ENCODE peak calls at places on chromosomes 11 and 22, in five cellular contexts. T is foreskin keratinocyte; Z is lower lobe of right lung; S is activated CD8-positive, alpha-beta T cell treated with anti-CD3 and anti-CD28 coated beads, Interleukin-2, amount 10 ng/mL, durations not matched to agents 7 days and 5 days; E is aorta. U is an unnamed sample.

GRCh38 chr11:20360650-20361049 is 2.9 kb upstream of the HTATIP2 start:
- ATAC-seq in S (peak), E (no peak), T (no peak), Z (peak), U (no peak)

GRCh38 chr11:47276923-47277322 is 7.0 kb downstream of the MADD start:
- ATAC-seq in T (no peak), E (no peak), Z (no peak), S (no peak), U (no peak)

GRCh38 chr11:117907276-117908110 is 21.7 kb downstream of the TMPRSS13 start:
- ATAC-seq in S (peak), Z (peak), T (peak), E (peak), U (peak)

GRCh38 chr22:27748355-27749168 is 53.0 kb downstream of the MN1 start:
- ATAC-seq in T (no peak), S (no peak), Z (peak), E (peak), U (peak)

GRCh38 chr11:624705-625635 is at the start of gene CDHR5:
- ATAC-seq in T (no peak), E (no peak), S (no peak), Z (no peak), U (no peak)

GRCh38 chr11:68053117-68053516 is 14.3 kb downstream of the TCIRG1 start:
- ATAC-seq in S (no peak), E (peak), Z (no peak), T (no peak), U (no peak)

GRCh38 chr11:123822022-123822421 is 15.9 kb upstream of the OR6M1 start:
- ATAC-seq in Z (peak), S (no peak), T (no peak), E (no peak), U (no peak)

GRCh38 chr22:20495861-20496681 is 476 bp upstream of the KLHL22 start:
- ATAC-seq in T (peak), Z (peak), S (peak), E (peak), U (peak)

GRCh38 chr11:3086114-3086513 is 28.9 kb upstream of the CARS1 start:
- ATAC-seq in E (no peak), S (no peak), T (no peak), Z (no peak), U (no peak)

GRCh38 chr11:125505518-125505917 is 9.5 kb upstream of the FEZ1 start:
- ATAC-seq in E (no peak), T (peak), S (no peak), Z (no peak), U (no peak)

GRCh38 chr11:74842967-74843366 is 94.3 kb downstream of the RNF169 start:
- ATAC-seq in T (no peak), E (peak), S (no peak), Z (no peak), U (peak)

GRCh38 chr11:13959001-13959400 is 3.5 kb upstream of the SPON1 start:
- ATAC-seq in T (no peak), S (no peak), Z (no peak), E (no peak), U (no peak)

GRCh38 chr11:1936781-1937615 is 10.1 kb upstream of the MRPL23 start:
- ATAC-seq in S (no peak), Z (no peak), E (no peak), T (no peak), U (no peak)

GRCh38 chr11:120108154-120108784 is 29.6 kb downstream of the TRIM29 start:
- ATAC-seq in T (peak), S (peak), Z (peak), E (peak), U (peak)

GRCh38 chr11:29159552-29160465 is 857.0 kb downstream of the KCNA4 start:
- ATAC-seq in S (no peak), E (no peak), T (peak), Z (peak), U (peak)

GRCh38 chr22:41568811-41569210 is 8.0 kb downstream of the CSDC2 start:
- ATAC-seq in S (no peak), E (peak), T (no peak), Z (no peak), U (no peak)

GRCh38 chr11:57562596-57562995 is 4.9 kb downstream of the UBE2L6 start:
- ATAC-seq in Z (no peak), E (no peak), S (no peak), T (peak), U (no peak)

GRCh38 chr11:2404735-2405196 is 4.2 kb downstream of the TSSC4 start:
- ATAC-seq in T (no peak), Z (no peak), S (no peak), E (no peak), U (no peak)

GRCh38 chr11:12114487-12115033 is 4.2 kb downstream of the MICAL2 start:
- ATAC-seq in S (no peak), E (no peak), Z (no peak), T (no peak), U (no peak)

GRCh38 chr22:39219071-39220050 is 25.4 kb downstream of the PDGFB start:
- ATAC-seq in Z (no peak), S (no peak), E (no peak), T (no peak), U (no peak)

GRCh38 chr22:19928207-19928606 is 13.4 kb upstream of the COMT start:
- ATAC-seq in E (no peak), S (no peak), T (no peak), Z (peak), U (no peak)

GRCh38 chr11:63553759-63554158 is 9.4 kb downstream of the PLAAT2 start:
- ATAC-seq in E (no peak), Z (peak), S (peak), T (no peak), U (no peak)

GRCh38 chr11:47035108-47035507 is 98.5 kb downstream of the CSTPP1 start:
- ATAC-seq in S (no peak), Z (no peak), E (no peak), T (no peak), U (no peak)

GRCh38 chr22:30230787-30231461 is 15.6 kb downstream of the LIF start:
- ATAC-seq in E (no peak), Z (no peak), T (no peak), S (no peak), U (no peak)

GRCh38 chr22:38613588-38613987 is 42.6 kb downstream of the FAM227A start:
- ATAC-seq in S (no peak), T (no peak), E (no peak), Z (no peak), U (no peak)

GRCh38 chr22:29203456-29203855 is 2.2 kb upstream of the EMID1 start:
- ATAC-seq in E (no peak), T (no peak), Z (no peak), S (no peak), U (no peak)

GRCh38 chr22:32558681-32559355 is 84.2 kb downstream of the FBXO7 start:
- ATAC-seq in S (no peak), E (peak), Z (peak), T (peak), U (peak)

GRCh38 chr11:94638278-94638901 is 71.2 kb downstream of the PIWIL4 start:
- ATAC-seq in Z (peak), E (peak), S (no peak), T (no peak), U (no peak)

GRCh38 chr11:1226981-1227550 is 4.2 kb downstream of the MUC5B start:
- ATAC-seq in E (no peak), T (no peak), Z (no peak), S (no peak), U (peak)

GRCh38 chr11:60124802-60125432 is 36.5 kb downstream of the MS4A2 start:
- ATAC-seq in Z (no peak), E (no peak), T (no peak), S (no peak), U (no peak)

GRCh38 chr11:18312663-18313420 is 9.1 kb downstream of the HPS5 start:
- ATAC-seq in S (no peak), Z (peak), T (peak), E (no peak), U (peak)

GRCh38 chr22:27132400-27132799 is 475.0 kb downstream of the MIAT start:
- ATAC-seq in T (no peak), Z (no peak), S (no peak), E (no peak), U (no peak)

GRCh38 chr11:105202422-105202821 is 62.9 kb upstream of the CARD18 start:
- ATAC-seq in E (no peak), Z (no peak), T (no peak), S (no peak), U (no peak)

GRCh38 chr11:76152086-76152658 is 54.1 kb downstream of the WNT11 start:
- ATAC-seq in E (peak), S (peak), T (peak), Z (peak), U (no peak)

GRCh38 chr22:17810570-17811116 is 36.4 kb upstream of the BID start:
- ATAC-seq in E (no peak), Z (no peak), T (no peak), S (no peak), U (no peak)

GRCh38 chr11:5967708-5968107 is 586 bp downstream of the OR56A5 start:
- ATAC-seq in E (no peak), Z (no peak), S (no peak), T (peak), U (no peak)